ENCODE peak calls at places on chromosomes 1 and 21, in six cellular contexts. I, D, W, Q, N and E are unnamed samples.

GRCh38 chr1:183306317-183307042 is 111.7 kb downstream of the NMNAT2 start:
- DNase-seq in N (peak; percentile 39), I (no peak), Q (no peak), D (peak; percentile 74), W (no peak), E (no peak)

GRCh38 chr1:205907794-205908193 is 35.5 kb downstream of the SLC26A9 start:
- DNase-seq in I (no peak), Q (no peak), N (no peak), W (no peak), D (peak; percentile 40), E (no peak)

GRCh38 chr1:21655748-21656147 is 13.4 kb downstream of the RAP1GAP start:
- DNase-seq in D (no peak), W (no peak), Q (no peak), I (no peak), N (no peak), E (peak; percentile 57)

GRCh38 chr1:177351361-177352108 is 180.8 kb downstream of the BRINP2 start:
- DNase-seq in D (no peak), W (no peak), N (peak; percentile 5), Q (no peak), I (peak; percentile 57), E (peak; percentile 65)

GRCh38 chr1:15110867-15111230 is 42.7 kb upstream of the TMEM51 start:
- DNase-seq in W (no peak), I (no peak), Q (no peak), D (no peak), N (no peak), E (no peak)

GRCh38 chr1:170558731-170559130 is 26.8 kb downstream of the GORAB start:
- DNase-seq in I (no peak), Q (no peak), D (no peak), W (no peak), N (no peak), E (no peak)

GRCh38 chr1:226862900-226863299 is 7.5 kb upstream of the PSEN2 start:
- DNase-seq in D (no peak), I (no peak), W (no peak), Q (no peak), N (no peak), E (no peak)

GRCh38 chr1:50720457-50721053 is 239.5 kb downstream of the FAF1 start:
- DNase-seq in D (no peak), W (no peak), Q (no peak), I (no peak), N (no peak), E (no peak)

GRCh38 chr21:32844653-32845443 is 73.3 kb upstream of the PAXBP1 start:
- DNase-seq in W (no peak), Q (no peak), N (no peak), I (no peak), D (no peak), E (no peak)

DNA sequence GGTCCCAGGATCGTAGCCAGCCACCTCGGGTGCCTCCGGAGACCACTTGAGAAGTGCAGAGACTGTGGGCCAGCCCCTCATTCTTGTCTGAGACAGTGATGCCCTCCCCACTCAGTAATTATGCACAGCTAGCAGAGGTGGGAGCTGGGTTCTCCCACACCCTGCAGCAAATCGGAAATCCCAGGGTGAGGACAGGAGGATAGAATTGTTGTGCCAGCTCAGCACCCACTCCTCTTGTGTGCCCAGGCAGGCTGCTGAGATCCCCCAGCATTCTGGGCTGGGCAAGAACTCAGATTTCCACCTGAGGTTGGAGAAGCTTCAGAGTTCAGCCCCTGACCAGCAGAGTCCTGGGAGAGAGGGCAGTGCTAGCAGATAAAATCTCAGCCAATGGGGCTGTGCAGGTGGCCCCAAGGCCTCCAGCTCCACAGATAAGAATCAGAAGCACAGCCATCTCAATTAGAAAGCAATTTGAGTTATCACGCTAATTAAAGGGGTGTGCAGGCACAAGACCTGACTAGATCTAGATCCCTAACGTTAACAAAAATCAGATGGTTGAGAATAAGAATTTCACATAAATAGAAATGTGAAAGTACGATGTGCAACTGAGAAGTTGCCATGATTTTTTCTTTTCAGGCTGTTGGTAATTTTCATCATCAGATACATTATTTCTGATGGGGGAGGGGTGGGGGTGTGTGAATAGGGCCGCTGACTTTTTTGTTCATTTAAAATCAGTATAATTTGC is 45.5 kb upstream of the IRF2BP2 start:
- DNase-seq in Q (no peak), I (no peak), N (no peak), W (no peak), D (no peak), E (no peak)
- H3K9me3 ChIP-seq in Q (no peaks in the 10 kb centered on the region), I (no peaks in the 10 kb centered on the region), N (no peaks in the 10 kb centered on the region), W (no peaks in the 10 kb centered on the region), D (no peaks in the 10 kb centered on the region), E (no peaks in the 10 kb centered on the region)

GRCh38 chr21:19684328-19684727 is 1280.7 kb upstream of the TMPRSS15 start:
- DNase-seq in N (no peak), W (no peak), D (no peak), Q (no peak), I (no peak), E (peak; percentile 29)

GRCh38 chr21:19683492-19683891 is 1279.9 kb upstream of the TMPRSS15 start:
- DNase-seq in Q (no peak), N (no peak), I (no peak), W (no peak), D (no peak), E (no peak)
- H3K9me3 ChIP-seq in Q (no peaks in the 10 kb centered on the region), N (no peaks in the 10 kb centered on the region), I (no peaks in the 10 kb centered on the region), W (no peaks in the 10 kb centered on the region), D (no peaks in the 10 kb centered on the region), E (no peaks in the 10 kb centered on the region)

GRCh38 chr21:27818847-27819246 is 852.0 kb upstream of the ADAMTS5 start:
- DNase-seq in Q (no peak), N (no peak), W (no peak), I (no peak), D (no peak), E (no peak)

GRCh38 chr21:27814226-27814625 is 847.3 kb upstream of the ADAMTS5 start:
- DNase-seq in Q (no peak), W (no peak), N (no peak), I (no peak), D (no peak), E (no peak)

GRCh38 chr21:27819299-27819698 is 852.4 kb upstream of the ADAMTS5 start:
- DNase-seq in W (no peak), I (no peak), Q (no peak), N (no peak), D (no peak), E (no peak)

GRCh38 chr21:27817902-27818623 is 851.2 kb upstream of the ADAMTS5 start:
- DNase-seq in N (no peak), I (no peak), W (no peak), Q (no peak), D (no peak), E (no peak)

DNA sequence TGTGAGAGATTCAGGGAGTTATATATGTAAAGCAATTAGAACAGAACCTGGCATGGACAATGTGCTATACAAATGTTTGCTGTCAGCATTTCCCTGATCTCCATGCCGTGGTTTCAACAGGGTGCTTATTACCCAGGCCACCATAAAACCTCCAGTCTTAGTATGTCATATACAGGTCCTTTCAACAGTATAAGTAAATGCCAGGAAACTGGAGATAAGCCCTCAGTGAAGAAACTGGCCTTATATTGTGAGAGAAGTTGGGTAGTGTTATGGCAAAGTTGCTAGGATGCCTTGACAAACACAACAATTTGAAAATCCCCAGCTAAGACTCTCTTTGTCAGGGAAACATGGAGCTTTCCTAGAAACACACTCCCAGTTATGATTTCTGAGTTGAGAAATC is 850.2 kb upstream of the ADAMTS5 start:
- DNase-seq in Q (no peak), W (no peak), D (no peak), I (no peak), N (no peak), E (no peak)
- H3K9me3 ChIP-seq in Q (no peaks in the 10 kb centered on the region), W (no peaks in the 10 kb centered on the region), D (no peaks in the 10 kb centered on the region), I (no peaks in the 10 kb centered on the region), N (no peaks in the 10 kb centered on the region), E (no peaks in the 10 kb centered on the region)

GRCh38 chr21:25170681-25171080 is 436.6 kb downstream of the MRPL39 start:
- DNase-seq in N (no peak), I (no peak), Q (no peak), W (no peak), D (no peak), E (no peak)
- H3K9me3 ChIP-seq in N (peaks cover 29% of the 10 kb centered on the region), I (peaks cover 6% of the 10 kb centered on the region), Q (peaks cover 9% of the 10 kb centered on the region), W (peaks cover 7% of the 10 kb centered on the region), D (no peaks in the 10 kb centered on the region), E (no peaks in the 10 kb centered on the region)

GRCh38 chr21:15857740-15858139 is 128.0 kb downstream of the USP25 start:
- DNase-seq in Q (no peak), I (no peak), N (no peak), D (no peak), W (no peak), E (no peak)
- H3K9me3 ChIP-seq in Q (no peaks in the 10 kb centered on the region), I (no peaks in the 10 kb centered on the region), N (no peaks in the 10 kb centered on the region), D (no peaks in the 10 kb centered on the region), W (no peaks in the 10 kb centered on the region), E (no peaks in the 10 kb centered on the region)

DNA sequence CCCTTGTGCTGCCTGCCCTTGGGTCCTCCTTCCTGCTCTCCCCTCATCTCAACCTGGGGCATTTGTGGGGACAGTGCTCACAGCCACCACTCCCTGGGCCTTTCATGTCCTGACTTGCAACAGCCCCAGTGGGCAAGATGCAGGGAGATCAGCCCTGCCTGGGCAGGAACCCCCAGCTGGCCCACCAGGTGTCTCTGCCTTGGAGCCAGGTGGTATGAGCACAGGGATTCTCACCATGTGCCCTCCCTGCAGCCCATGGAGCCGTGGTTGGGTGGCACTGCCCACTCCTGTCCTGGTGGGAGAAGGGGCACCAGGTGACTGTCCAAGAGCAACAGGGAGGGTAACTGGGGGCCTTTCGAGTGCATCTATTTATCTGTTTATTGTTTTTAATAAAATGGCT is 100.4 kb downstream of the AJAP1 start:
- DNase-seq in D (no peak), Q (no peak), W (no peak), N (no peak), I (no peak), E (no peak)
- H3K9me3 ChIP-seq in D (no peaks in the 10 kb centered on the region), Q (no peaks in the 10 kb centered on the region), W (no peaks in the 10 kb centered on the region), N (peaks cover 9% of the 10 kb centered on the region), I (no peaks in the 10 kb centered on the region), E (no peaks in the 10 kb centered on the region)

DNA sequence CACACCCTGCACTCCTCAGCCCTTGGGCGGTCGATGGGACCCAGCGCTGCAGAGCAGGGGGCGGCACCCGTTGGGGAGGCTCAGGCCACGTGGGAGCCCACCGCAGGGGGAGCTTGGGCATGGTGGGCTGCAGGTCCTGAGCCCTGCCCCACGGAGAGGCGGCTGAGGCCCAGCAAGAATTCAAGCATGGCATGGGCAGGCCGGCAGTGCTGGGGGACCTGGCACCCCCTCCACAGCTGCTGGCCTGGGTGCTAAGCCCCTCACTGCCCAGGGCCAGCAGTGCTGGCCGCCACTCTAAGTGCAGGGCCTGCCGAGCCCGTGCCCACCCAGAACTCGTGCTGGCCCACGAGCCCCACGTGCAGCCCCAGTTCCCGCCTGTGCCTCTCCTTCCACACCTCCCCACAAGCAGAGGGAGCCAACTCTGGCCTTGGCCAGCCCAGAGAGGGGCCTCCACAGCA is 555.0 kb upstream of the ADGRL4 start:
- DNase-seq in W (no peak), N (no peak), D (no peak), Q (no peak), I (no peak), E (peak; percentile 60)
- H3K9me3 ChIP-seq in W (no peaks in the 10 kb centered on the region), N (no peaks in the 10 kb centered on the region), D (no peaks in the 10 kb centered on the region), Q (peaks cover 9% of the 10 kb centered on the region), I (peaks cover 2% of the 10 kb centered on the region), E (no peaks in the 10 kb centered on the region)